ENCODE peak calls at places on chromosomes 6 and 20, in seven cellular contexts. A is stomach, K is tibial artery, R is HFF-Myc, D is ascending aorta, W is thyroid gland, O is fibroblast of villous mesenchyme. Q is an unnamed sample.
A peak's percentile ranks its signal among the peaks of the same experiment; 100 is the strongest.

GRCh38 chr6:68039641-68040311 is 595.3 kb upstream of the ADGRB3 start:
- DNase-seq in W (peak; percentile 10), A (no peak), R (no peak), D (no peak), O (no peak), K (no peak), Q (no peak)

GRCh38 chr20:49573900-49574416 is 6.0 kb upstream of the PTGIS start:
- DNase-seq in R (no peak), W (no peak), O (no peak), K (peak; percentile 76), D (peak; percentile 87), A (no peak), Q (no peak)

GRCh38 chr6:128074561-128074960 is 173.7 kb upstream of the THEMIS start:
- DNase-seq in O (no peak), R (no peak), A (no peak), D (no peak), K (no peak), W (no peak), Q (no peak)

GRCh38 chr6:128394171-128394570 is 126.2 kb downstream of the PTPRK start:
- DNase-seq in W (no peak), A (no peak), D (no peak), K (no peak), R (no peak), O (peak; percentile 27), Q (no peak)

GRCh38 chr6:19399406-19399805 is 437.8 kb upstream of the ID4 start:
- DNase-seq in D (no peak), O (peak; percentile 71), W (peak; percentile 93), K (peak; percentile 23), A (no peak), R (no peak), Q (no peak)

GRCh38 chr6:168865-169455 is 123.3 kb upstream of the DUSP22 start:
- DNase-seq in K (no peak), W (no peak), D (no peak), R (no peak), A (no peak), O (peak; percentile 65), Q (no peak)

GRCh38 chr20:59740621-59741020 is 136.3 kb downstream of the PHACTR3 start:
- DNase-seq in D (no peak), W (no peak), A (no peak), O (no peak), R (no peak), K (no peak), Q (no peak)

GRCh38 chr20:36887779-36888133 is 11.8 kb downstream of the TLDC2 start:
- DNase-seq in K (no peak), A (no peak), R (no peak), O (no peak), D (no peak), W (peak; percentile 38), Q (no peak)

GRCh38 chr20:48157970-48158369 is 372.7 kb upstream of the SULF2 start:
- DNase-seq in A (no peak), W (no peak), O (peak; percentile 32), D (no peak), K (peak; percentile 53), R (no peak), Q (no peak)

GRCh38 chr6:107800564-107801164 is 23.4 kb downstream of the SCML4 start:
- DNase-seq in D (no peak), O (no peak), K (no peak), W (no peak), A (no peak), R (no peak), Q (no peak)

GRCh38 chr6:150753404-150754184 is 111.9 kb upstream of the MTHFD1L start:
- DNase-seq in O (peak; percentile 31), K (no peak), D (no peak), W (no peak), R (no peak), A (no peak), Q (no peak)

GRCh38 chr6:129655334-129655733 is 54.6 kb downstream of the ARHGAP18 start:
- DNase-seq in W (no peak), D (no peak), A (no peak), K (no peak), O (no peak), R (no peak), Q (no peak)

GRCh38 chr6:21969192-21969591 is 327.6 kb downstream of the PRL start:
- DNase-seq in K (no peak), W (no peak), R (no peak), O (no peak), A (no peak), D (no peak), Q (no peak)

GRCh38 chr6:21971540-21971939 is 325.3 kb downstream of the PRL start:
- DNase-seq in O (no peak), D (no peak), W (no peak), K (no peak), A (no peak), R (no peak), Q (no peak)

GRCh38 chr6:21972516-21972915 is 324.3 kb downstream of the PRL start:
- DNase-seq in K (no peak), R (no peak), O (no peak), D (no peak), A (no peak), W (no peak), Q (no peak)

GRCh38 chr6:21967282-21967681 is 329.6 kb downstream of the PRL start:
- DNase-seq in R (no peak), A (no peak), O (no peak), K (no peak), W (no peak), D (no peak), Q (no peak)

DNA sequence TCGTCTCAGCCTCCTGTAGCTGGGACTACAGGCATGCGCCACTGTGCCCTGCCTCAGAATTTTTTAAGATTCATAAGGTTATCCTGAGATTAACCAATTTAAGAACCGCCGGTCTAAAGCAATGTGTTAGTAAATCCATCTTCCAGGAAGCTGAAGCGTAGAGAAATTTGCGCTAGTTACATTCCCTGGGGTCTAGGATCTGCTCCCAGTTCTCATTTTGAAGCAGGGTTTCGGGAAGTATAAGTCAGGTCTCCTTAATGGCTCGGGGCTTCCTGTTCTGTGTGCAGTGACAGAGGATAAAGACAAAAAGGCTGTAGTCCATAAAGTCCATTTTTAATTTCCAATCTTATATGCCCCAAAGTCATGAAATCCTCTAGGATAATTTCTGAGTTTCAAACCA is 326.3 kb downstream of the PRL start:
- DNase-seq in K (no peak), A (no peak), O (no peak), D (no peak), W (no peak), R (no peak), Q (no peak)
- H3K4me3 ChIP-seq in K (no peak overlapping the region), A (no peak overlapping the region), O (no peak overlapping the region), D (no peak overlapping the region), W (no peak overlapping the region), R (no peak overlapping the region), Q (no peak overlapping the region)

DNA sequence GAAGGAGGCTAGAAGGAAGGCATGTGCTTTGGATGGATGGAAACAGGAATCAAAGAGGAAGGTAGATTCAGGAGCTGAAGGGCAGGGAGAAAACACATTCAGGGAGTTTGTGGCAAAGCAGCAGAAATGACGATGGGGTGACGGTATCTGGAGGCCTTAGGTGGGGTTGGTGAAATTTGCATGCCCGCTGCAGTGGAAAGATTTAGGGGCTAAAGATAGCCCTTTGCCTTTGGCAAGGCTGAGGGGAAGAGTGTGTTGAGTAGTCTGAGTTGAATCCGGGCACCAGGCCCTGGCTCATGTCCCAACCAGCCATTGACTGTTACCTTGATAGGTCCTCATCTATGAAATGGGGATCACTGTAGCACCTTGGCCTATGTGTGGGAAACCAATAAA is 1.3 kb downstream of the GZF1 start:
- DNase-seq in K (no peak), O (no peak), R (no peak), A (no peak), D (no peak), W (peak; percentile 40), Q (no peak)
- H3K4me3 ChIP-seq in K (peak overlapping the region; percentile 67), O (peak overlapping the region; percentile 79), R (peak overlapping the region; percentile 66), A (peak overlapping the region; percentile 91), D (peak overlapping the region; percentile 76), W (no peak overlapping the region), Q (no peak overlapping the region)

GRCh38 chr6:30914854-30915590 is 984 bp downstream of the VARS2 start:
- DNase-seq in A (no peak), O (no peak), K (no peak), W (no peak), R (no peak), D (no peak), Q (peak; percentile 23)
- H3K4me3 ChIP-seq in A (peak overlapping the region; percentile 56), O (peak overlapping the region; percentile 59), K (peak overlapping the region; percentile 53), W (no peak overlapping the region), R (peak overlapping the region; percentile 61), D (peak overlapping the region; percentile 60), Q (no peak overlapping the region)

GRCh38 chr6:11374036-11375010 is 141.9 kb upstream of the NEDD9 start:
- DNase-seq in A (no peak), W (no peak), R (no peak), O (no peak), K (no peak), D (no peak), Q (no peak)
- H3K4me3 ChIP-seq in A (no peak overlapping the region), W (no peak overlapping the region), R (no peak overlapping the region), O (no peak overlapping the region), K (no peak overlapping the region), D (no peak overlapping the region), Q (no peak overlapping the region)

GRCh38 chr20:6739406-6739805 is 28.1 kb upstream of the BMP2 start:
- DNase-seq in K (no peak), W (no peak), A (no peak), D (no peak), R (no peak), O (no peak), Q (no peak)

GRCh38 chr20:6740096-6740495 is 27.4 kb upstream of the BMP2 start:
- DNase-seq in R (no peak), D (no peak), K (no peak), W (no peak), A (no peak), O (no peak), Q (no peak)

GRCh38 chr20:6733965-6734364 is 33.5 kb upstream of the BMP2 start:
- DNase-seq in K (no peak), W (no peak), R (no peak), A (no peak), O (no peak), D (no peak), Q (no peak)

GRCh38 chr20:6731951-6732580 is 35.4 kb upstream of the BMP2 start:
- DNase-seq in K (peak; percentile 27), W (peak; percentile 35), R (no peak), O (no peak), D (no peak), A (no peak), Q (no peak)

GRCh38 chr20:6735913-6736845 is 31.3 kb upstream of the BMP2 start:
- DNase-seq in O (peak; percentile 8), W (peak; percentile 82), A (peak; percentile 33), D (no peak), K (no peak), R (no peak), Q (no peak)
- H3K4me3 ChIP-seq in O (no peak overlapping the region), W (no peak overlapping the region), A (no peak overlapping the region), D (no peak overlapping the region), K (no peak overlapping the region), R (no peak overlapping the region), Q (no peak overlapping the region)